ENCODE peak calls at places on chromosome 14, in five cellular contexts. A is C1 segment of cervical spinal cord; D is stromal cell of bone marrow; H is renal cortical epithelial cell; G is activated naive CD4-positive, alpha-beta T cell. E is an unnamed sample.

GRCh38 chr14:27056586-27056985 is 458.8 kb upstream of the NOVA1 start:
- DNase-seq in A (no peak), D (no peak), H (no peak), G (no peak), E (no peak)

GRCh38 chr14:22980672-22981089 is 1.7 kb downstream of the AJUBA start:
- DNase-seq in A (no peak), D (no peak), H (peak), G (no peak), E (peak)

GRCh38 chr14:22875003-22875747 is 3.6 kb downstream of the LRP10 start:
- DNase-seq in A (no peak), D (no peak), H (no peak), G (no peak), E (peak)

GRCh38 chr14:105437723-105438500 is 18.3 kb downstream of the MTA1 start:
- DNase-seq in A (no peak), D (no peak), H (no peak), G (no peak), E (no peak)

GRCh38 chr14:96255501-96256366 is at the start of gene BDKRB1:
- DNase-seq in A (no peak), D (peak), H (no peak), G (no peak), E (no peak)

GRCh38 chr14:99001241-99001640 is 270.8 kb downstream of the BCL11B start:
- DNase-seq in A (no peak), D (no peak), H (no peak), G (no peak), E (no peak)

GRCh38 chr14:97074860-97075259 is 277.7 kb downstream of the VRK1 start:
- DNase-seq in A (no peak), D (no peak), H (no peak), G (no peak), E (no peak)

GRCh38 chr14:36344211-36344610 is 23.8 kb upstream of the MBIP start:
- DNase-seq in A (no peak), D (no peak), H (peak), G (no peak), E (no peak)

GRCh38 chr14:71300474-71301359 is 393.5 kb downstream of the PCNX1 start:
- DNase-seq in A (no peak), D (no peak), H (no peak), G (no peak), E (no peak)

GRCh38 chr14:53861781-53862180 is 94.8 kb downstream of the BMP4 start:
- DNase-seq in A (no peak), D (no peak), H (no peak), G (no peak), E (no peak)

GRCh38 chr14:90556050-90556477 is 159.2 kb downstream of the CALM1 start:
- DNase-seq in A (no peak), D (no peak), H (peak), G (no peak), E (no peak)

GRCh38 chr14:94320243-94320642 is 2.9 kb downstream of the SERPINA6 start:
- DNase-seq in A (no peak), D (no peak), H (peak), G (no peak), E (no peak)

GRCh38 chr14:70873627-70874026 is 33.6 kb upstream of the PCNX1 start:
- DNase-seq in A (no peak), D (no peak), H (no peak), G (no peak), E (no peak)

GRCh38 chr14:84825481-84825880 is 704.5 kb upstream of the FLRT2 start:
- DNase-seq in A (no peak), D (peak), H (peak), G (no peak), E (no peak)

GRCh38 chr14:23514009-23514962 is 37.3 kb downstream of the ZFHX2 start:
- DNase-seq in A (peak), D (no peak), H (no peak), G (no peak), E (no peak)

GRCh38 chr14:92578511-92578910 is 64.9 kb downstream of the RIN3 start:
- DNase-seq in A (no peak), D (peak), H (peak), G (no peak), E (no peak)

GRCh38 chr14:61192970-61193369 is 88.2 kb downstream of the TMEM30B start:
- DNase-seq in A (no peak), D (no peak), H (no peak), G (no peak), E (no peak)

GRCh38 chr14:71856199-71856919 is 75.9 kb upstream of the RGS6 start:
- DNase-seq in A (no peak), D (no peak), H (peak), G (no peak), E (no peak)

GRCh38 chr14:89356927-89357326 is 60.1 kb downstream of the FOXN3 start:
- DNase-seq in A (no peak), D (no peak), H (no peak), G (no peak), E (no peak)

GRCh38 chr14:95521001-95521400 is 4.6 kb upstream of the SYNE3 start:
- DNase-seq in A (no peak), D (no peak), H (no peak), G (no peak), E (no peak)

GRCh38 chr14:65798216-65798615 is 385.7 kb downstream of the FUT8 start:
- DNase-seq in A (no peak), D (no peak), H (no peak), G (no peak), E (no peak)

GRCh38 chr14:44449694-44450093 is 57.4 kb downstream of the FSCB start:
- DNase-seq in A (no peak), D (no peak), H (no peak), G (no peak), E (no peak)

GRCh38 chr14:45698462-45699134 is 445.6 kb upstream of the MIS18BP1 start:
- DNase-seq in A (no peak), D (no peak), H (peak), G (no peak), E (no peak)

GRCh38 chr14:68688872-68689371 is 103.9 kb downstream of the ZFP36L1 start:
- DNase-seq in A (no peak), D (no peak), H (peak), G (no peak), E (no peak)

GRCh38 chr14:31964979-31965734 is 111.9 kb upstream of the ARHGAP5 start:
- DNase-seq in A (no peak), D (no peak), H (peak), G (no peak), E (no peak)

GRCh38 chr14:36766974-36767373 is 105.3 kb downstream of the PAX9 start:
- DNase-seq in A (no peak), D (no peak), H (no peak), G (no peak), E (no peak)

GRCh38 chr14:100203962-100204834 is 34.7 kb upstream of the YY1 start:
- DNase-seq in A (no peak), D (no peak), H (peak), G (no peak), E (no peak)

GRCh38 chr14:96578619-96579018 is 76.4 kb downstream of the PAPOLA start:
- DNase-seq in A (no peak), D (no peak), H (no peak), G (no peak), E (no peak)

GRCh38 chr14:105247026-105247425 is 1.3 kb upstream of the BTBD6 start:
- DNase-seq in A (no peak), D (no peak), H (no peak), G (no peak), E (no peak)

GRCh38 chr14:103846569-103847438 is 571 bp downstream of the PPP1R13B start:
- DNase-seq in A (no peak), D (no peak), H (peak), G (no peak), E (no peak)

GRCh38 chr14:30648471-30648870 is 26.4 kb downstream of the SCFD1 start:
- DNase-seq in A (no peak), D (no peak), H (no peak), G (no peak), E (no peak)

GRCh38 chr14:39230416-39230815 is 3.3 kb upstream of the MIA2 start:
- DNase-seq in A (no peak), D (no peak), H (no peak), G (no peak), E (no peak)

GRCh38 chr14:104550340-104550848 is 29.2 kb upstream of the C14orf180 start:
- DNase-seq in A (no peak), D (no peak), H (no peak), G (no peak), E (no peak)

GRCh38 chr14:79443602-79444001 is 767.7 kb downstream of the DIO2 start:
- DNase-seq in A (no peak), D (no peak), H (no peak), G (no peak), E (no peak)

GRCh38 chr14:70776197-70776596 is 33.1 kb downstream of the MAP3K9 start:
- DNase-seq in A (no peak), D (no peak), H (no peak), G (no peak), E (no peak)

GRCh38 chr14:105227346-105227745 is 21.0 kb upstream of the BTBD6 start:
- DNase-seq in A (no peak), D (no peak), H (no peak), G (no peak), E (no peak)

GRCh38 chr14:93045211-93045674 is 70.5 kb downstream of the ITPK1 start:
- DNase-seq in A (no peak), D (no peak), H (peak), G (no peak), E (no peak)

GRCh38 chr14:25869854-25870253 is 728.0 kb downstream of the NOVA1 start:
- DNase-seq in A (no peak), D (no peak), H (no peak), G (no peak), E (no peak)

E was measured in breast epithelium.